ENCODE peak calls at places on chromosomes 5 and 9, in four cellular contexts. One of them, this sample, is unnamed.

GRCh38 chr9:106731910-106732309 is 131.1 kb upstream of the ZNF462 start:
- DNase-seq in amniotic stem cell: no peak
- DNase-seq in H54: no peak
- DNase-seq in T-helper 1 cell: no peak
- DNase-seq in this sample: no peak

GRCh38 chr9:94030318-94031179 is 53.7 kb upstream of the PTPDC1 start:
- DNase-seq in T-helper 1 cell: peak; percentile 60
- DNase-seq in H54: peak; percentile 97
- DNase-seq in amniotic stem cell: peak; percentile 66
- DNase-seq in this sample: peak; percentile 80

GRCh38 chr5:95717439-95717838 is 13.7 kb upstream of the RHOBTB3 start:
- DNase-seq in H54: no peak
- DNase-seq in amniotic stem cell: no peak
- DNase-seq in T-helper 1 cell: no peak
- DNase-seq in this sample: no peak

GRCh38 chr5:141605523-141606277 is 13.1 kb downstream of the DIAPH1 start:
- DNase-seq in H54: no peak
- DNase-seq in T-helper 1 cell: peak; percentile 65
- DNase-seq in amniotic stem cell: no peak
- DNase-seq in this sample: no peak

GRCh38 chr5:28766565-28767158 is 1728.3 kb upstream of the CDH9 start:
- DNase-seq in T-helper 1 cell: no peak
- DNase-seq in amniotic stem cell: peak; percentile 36
- DNase-seq in H54: no peak
- DNase-seq in this sample: peak; percentile 30

GRCh38 chr9:20570756-20571155 is 51.5 kb downstream of the MLLT3 start:
- DNase-seq in H54: no peak
- DNase-seq in T-helper 1 cell: no peak
- DNase-seq in amniotic stem cell: no peak
- DNase-seq in this sample: no peak

GRCh38 chr5:161167001-161167765 is 315.2 kb upstream of the ATP10B start:
- DNase-seq in T-helper 1 cell: no peak
- DNase-seq in amniotic stem cell: no peak
- DNase-seq in H54: no peak
- DNase-seq in this sample: no peak

GRCh38 chr9:73595036-73595545 is 443.4 kb downstream of the ANXA1 start:
- DNase-seq in T-helper 1 cell: no peak
- DNase-seq in H54: no peak
- DNase-seq in amniotic stem cell: no peak
- DNase-seq in this sample: no peak

GRCh38 chr9:105063665-105064247 is 135.8 kb upstream of the ABCA1 start:
- DNase-seq in T-helper 1 cell: no peak
- DNase-seq in H54: no peak
- DNase-seq in amniotic stem cell: no peak
- DNase-seq in this sample: no peak